ENCODE peak calls at places on chromosomes 7 and 10, in four cellular contexts. Y, T, Q and N are unnamed samples.

GRCh38 chr7:45233249-45233775 is 75.7 kb downstream of the RAMP3 start:
- DNase-seq in Y (no peak), Q (no peak), T (no peak), N (no peak)

GRCh38 chr10:23338155-23338828 is 6.3 kb downstream of the C10orf67 start:
- DNase-seq in T (peak), Q (no peak), Y (no peak), N (no peak)

GRCh38 chr10:86333813-86334514 is 32.6 kb downstream of the GRID1 start:
- DNase-seq in T (no peak), Q (peak), Y (no peak), N (no peak)

GRCh38 chr10:34335960-34336359 is 479.1 kb downstream of the PARD3 start:
- DNase-seq in Y (no peak), T (no peak), Q (no peak), N (no peak)

GRCh38 chr10:21399392-21400015 is 126.0 kb downstream of the SKIDA1 start:
- DNase-seq in T (peak), Y (peak), Q (peak), N (peak)

GRCh38 chr7:31102973-31103850 is 51.1 kb downstream of the ADCYAP1R1 start:
- DNase-seq in Y (no peak), Q (no peak), T (no peak), N (no peak)

GRCh38 chr7:155011081-155011480 is 8.2 kb upstream of the PAXIP1 start:
- DNase-seq in Y (no peak), Q (no peak), T (no peak), N (no peak)

GRCh38 chr7:8277394-8277982 is 15.5 kb upstream of the ICA1 start:
- DNase-seq in Y (no peak), Q (peak), T (peak), N (no peak)